ENCODE peak calls at places on chromosome 4, in five cellular contexts. K is prostate gland, V is mammary epithelial cell, L is MM.1S, J is sigmoid colon. A is an unnamed sample.

GRCh38 chr4:94728056-94728766 is 29.5 kb upstream of the BMPR1B start:
- DNase-seq in K (no peak), J (no peak), V (no peak), L (no peak), A (no peak)

GRCh38 chr4:3753711-3754412 is 12.3 kb upstream of the ADRA2C start:
- DNase-seq in V (no peak), L (no peak), J (no peak), K (no peak), A (no peak)

GRCh38 chr4:128322986-128323385 is 35.4 kb upstream of the PGRMC2 start:
- DNase-seq in K (no peak), J (no peak), V (peak; percentile 85), L (no peak), A (no peak)

GRCh38 chr4:23966720-23967119 is 76.9 kb upstream of the PPARGC1A start:
- DNase-seq in V (no peak), K (no peak), J (no peak), L (no peak), A (no peak)

GRCh38 chr4:143252478-143252877 is 67.8 kb downstream of the USP38 start:
- DNase-seq in K (no peak), V (peak; percentile 26), L (no peak), J (no peak), A (no peak)

GRCh38 chr4:10521386-10521785 is 64.2 kb upstream of the ZNF518B start:
- DNase-seq in J (no peak), K (no peak), L (no peak), V (no peak), A (no peak)

GRCh38 chr4:74451214-74451661 is 6.3 kb downstream of the AREG start:
- DNase-seq in J (no peak), K (no peak), V (peak; percentile 63), L (no peak), A (no peak)

GRCh38 chr4:8763966-8764901 is 107.4 kb downstream of the HMX1 start:
- DNase-seq in L (no peak), V (no peak), K (no peak), J (peak; percentile 40), A (no peak)

GRCh38 chr4:183987529-183987946 is 82.4 kb downstream of the STOX2 start:
- DNase-seq in J (peak; percentile 92), L (no peak), K (peak; percentile 75), V (peak; percentile 96), A (no peak)

GRCh38 chr4:99473131-99473530 is 37.7 kb upstream of the C4orf17 start:
- DNase-seq in V (peak; percentile 86), L (no peak), J (no peak), K (no peak), A (no peak)

GRCh38 chr4:1215347-1216075 is 33.4 kb downstream of the CTBP1 start:
- DNase-seq in L (peak; percentile 97), J (no peak), V (no peak), K (no peak), A (no peak)

GRCh38 chr4:150960818-150961217 is 54.3 kb downstream of the LRBA start:
- DNase-seq in K (no peak), V (peak; percentile 41), L (peak; percentile 33), J (no peak), A (no peak)

GRCh38 chr4:15714141-15714540 is 11.3 kb downstream of the BST1 start:
- DNase-seq in K (no peak), L (no peak), V (no peak), J (no peak), A (no peak)

GRCh38 chr4:61507091-61507490 is 307.0 kb downstream of the ADGRL3 start:
- DNase-seq in L (no peak), K (no peak), J (no peak), V (no peak), A (no peak)

GRCh38 chr4:80182237-80182866 is 15.0 kb upstream of the PRDM8 start:
- DNase-seq in V (no peak), L (no peak), K (no peak), J (no peak), A (no peak)

GRCh38 chr4:184384056-184384809 is 90.1 kb downstream of the IRF2 start:
- DNase-seq in L (peak; percentile 99), V (peak; percentile 93), J (peak; percentile 79), K (peak; percentile 71), A (no peak)

GRCh38 chr4:152651473-152652060 is 28.2 kb downstream of the TMEM154 start:
- DNase-seq in V (no peak), J (no peak), L (no peak), K (no peak), A (no peak)

GRCh38 chr4:85084371-85085170 is 118.1 kb upstream of the WDFY3 start:
- DNase-seq in L (peak; percentile 77), K (peak; percentile 45), J (no peak), V (peak; percentile 56), A (no peak)

GRCh38 chr4:24105183-24106039 is 215.6 kb upstream of the PPARGC1A start:
- DNase-seq in K (no peak), L (no peak), J (no peak), V (peak; percentile 2), A (no peak)

GRCh38 chr4:79923290-79923689 is 149.7 kb downstream of the ANTXR2 start:
- DNase-seq in J (no peak), L (no peak), K (no peak), V (no peak), A (no peak)

GRCh38 chr4:116357758-116358157 is 727.6 kb downstream of the TRAM1L1 start:
- DNase-seq in L (no peak), K (no peak), V (peak; percentile 63), J (no peak), A (no peak)

GRCh38 chr4:123250843-123251242 is 145.8 kb upstream of the SPRY1 start:
- DNase-seq in K (peak; percentile 48), L (no peak), J (peak; percentile 75), V (peak; percentile 52), A (no peak)

GRCh38 chr4:80305466-80305865 is 30.1 kb upstream of the CFAP299 start:
- DNase-seq in L (no peak), J (no peak), V (peak; percentile 51), K (no peak), A (no peak)

GRCh38 chr4:75547647-75548387 is 8.0 kb upstream of the ODAPH start:
- DNase-seq in K (no peak), L (peak; percentile 61), J (peak; percentile 75), V (no peak), A (no peak)

GRCh38 chr4:145880355-145880960 is 58.2 kb downstream of the ZNF827 start:
- DNase-seq in L (no peak), V (no peak), K (no peak), J (no peak), A (no peak)

GRCh38 chr4:48799157-48799556 is 19.1 kb upstream of the FRYL start:
- DNase-seq in J (no peak), V (peak; percentile 20), L (no peak), K (no peak), A (no peak)

GRCh38 chr4:122313001-122313400 is 65.8 kb upstream of the ADAD1 start:
- DNase-seq in V (no peak), J (no peak), K (no peak), L (no peak), A (no peak)

GRCh38 chr4:122121593-122121992 is 30.5 kb upstream of the BLTP1 start:
- DNase-seq in V (no peak), J (no peak), L (no peak), K (no peak), A (no peak)

GRCh38 chr4:54318904-54319303 is 89.8 kb downstream of the PDGFRA start:
- DNase-seq in K (no peak), L (peak; percentile 65), V (peak; percentile 25), J (no peak), A (no peak)

GRCh38 chr4:177879851-177880250 is 437.6 kb upstream of the AGA start:
- DNase-seq in V (peak; percentile 5), L (no peak), K (no peak), J (peak; percentile 33), A (no peak)

GRCh38 chr4:99723555-99724450 is 66.2 kb upstream of the C4orf54 start:
- DNase-seq in J (peak; percentile 88), K (peak; percentile 49), V (peak; percentile 90), L (no peak), A (no peak)

GRCh38 chr4:119671205-119671604 is 42.6 kb upstream of the PDE5A start:
- DNase-seq in L (no peak), J (no peak), K (no peak), V (no peak), A (no peak)

GRCh38 chr4:189033801-189034347 is 894.6 kb downstream of the TRIML1 start:
- DNase-seq in K (no peak), J (no peak), L (no peak), V (no peak), A (no peak)

GRCh38 chr4:189177130-189177529 is 763.5 kb upstream of the FRG1 start:
- DNase-seq in V (peak; percentile 85), L (peak; percentile 46), K (no peak), J (no peak), A (no peak)

GRCh38 chr4:5366009-5366386 is 314.7 kb downstream of the STK32B start:
- DNase-seq in L (no peak), V (no peak), K (no peak), J (no peak), A (no peak)
- H3K4me1 ChIP-seq in L (peaks cover 6% of the 10 kb centered on the region), V (peaks cover 25% of the 10 kb centered on the region), K (no peaks in the 10 kb centered on the region), J (no peaks in the 10 kb centered on the region), A (no peaks in the 10 kb centered on the region)

GRCh38 chr4:73308286-73308685 is 49.7 kb upstream of the ANKRD17 start:
- DNase-seq in L (peak; percentile 21), K (no peak), V (peak; percentile 15), J (no peak), A (no peak)
- TF ChIP-seq CTCF in L (peak; percentile 44), K (no peak), V (peak; percentile 40), J (no peak), A (no peak)

GRCh38 chr4:7557447-7557846 is 122.7 kb upstream of the PSAPL1 start:
- DNase-seq in V (peak; percentile 88), L (no peak), J (no peak), K (no peak), A (no peak)
- H3K27ac ChIP-seq in V (no peak overlapping the region), L (no peak overlapping the region), J (no peak overlapping the region), K (no peak overlapping the region), A (no peak overlapping the region)

DNA sequence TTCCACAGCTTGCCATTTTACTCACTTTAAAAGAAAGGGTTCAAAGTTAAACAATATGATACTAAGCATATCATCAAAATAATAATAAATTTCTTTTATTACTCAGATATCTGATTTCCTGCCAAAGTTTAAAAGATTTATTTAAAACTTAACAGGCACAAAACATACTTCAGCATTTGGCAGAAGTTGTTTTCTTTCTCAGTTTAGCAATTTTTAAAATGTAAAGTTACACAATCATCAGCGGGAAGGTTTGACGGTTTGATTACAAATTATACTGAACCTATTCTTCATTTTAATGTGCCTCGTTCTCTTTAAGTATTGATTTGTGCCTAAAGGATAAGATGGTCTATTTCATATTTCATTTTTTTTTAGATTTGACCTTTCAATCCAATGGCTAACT is 227.2 kb downstream of the APBB2 start:
- DNase-seq in J (no peak), V (no peak), L (no peak), K (no peak), A (no peak)
- H3K4me1 ChIP-seq in J (peaks cover 29% of the 10 kb centered on the region), V (peaks cover 25% of the 10 kb centered on the region), L (peaks cover 7% of the 10 kb centered on the region), K (no peaks in the 10 kb centered on the region), A (no peaks in the 10 kb centered on the region)

GRCh38 chr4:155995069-155995468 is 41.4 kb upstream of the CTSO start:
- DNase-seq in L (no peak), V (no peak), J (no peak), K (no peak), A (no peak)

GRCh38 chr4:155999743-156000142 is 46.1 kb upstream of the CTSO start:
- DNase-seq in L (no peak), K (no peak), J (no peak), V (no peak), A (no peak)
- TF ChIP-seq CTCF in L (no peak), K (no peak), J (no peak), V (peak; percentile 22), A (no peak)